ENCODE peak calls at places on chromosomes 13 and 19, in seven cellular contexts. I, Z, R, D, T, G and E are unnamed samples.

GRCh38 chr19:51251453-51251790 is 542 bp downstream of the SIGLECL1 start:
- DNase-seq in I (no peak), Z (no peak), R (no peak), D (no peak), T (no peak), G (no peak), E (no peak)

GRCh38 chr13:111304041-111304544 is 16.3 kb upstream of the TEX29 start:
- DNase-seq in I (no peak), Z (no peak), R (no peak), D (no peak), T (no peak), G (no peak), E (no peak)

GRCh38 chr19:53772943-53773342 is 51.2 kb downstream of the NLRP12 start:
- DNase-seq in I (peak; percentile 71), Z (peak; percentile 77), R (no peak), D (peak; percentile 67), T (no peak), G (peak; percentile 66), E (peak; percentile 48)

GRCh38 chr13:63842102-63842501 is 2426.5 kb upstream of the PCDH20 start:
- DNase-seq in I (no peak), Z (no peak), R (no peak), D (no peak), T (no peak), G (no peak), E (no peak)

GRCh38 chr13:37457594-37457993 is 141.0 kb downstream of the POSTN start:
- DNase-seq in I (no peak), Z (no peak), R (no peak), D (no peak), T (no peak), G (no peak), E (no peak)

GRCh38 chr13:97074618-97075017 is 80.3 kb upstream of the OXGR1 start:
- DNase-seq in I (no peak), Z (no peak), R (no peak), D (no peak), T (no peak), G (no peak), E (no peak)

GRCh38 chr13:21399741-21400140 is 59.4 kb downstream of the ZDHHC20 start:
- DNase-seq in I (no peak), Z (peak; percentile 22), R (peak; percentile 9), D (no peak), T (no peak), G (peak; percentile 57), E (no peak)

GRCh38 chr13:71605744-71606143 is 261.3 kb downstream of the DACH1 start:
- DNase-seq in I (no peak), Z (no peak), R (no peak), D (no peak), T (no peak), G (no peak), E (no peak)

GRCh38 chr19:3670796-3671679 is 29.2 kb downstream of the PIP5K1C start:
- DNase-seq in I (no peak), Z (peak; percentile 91), R (no peak), D (no peak), T (no peak), G (no peak), E (peak; percentile 53)

DNA sequence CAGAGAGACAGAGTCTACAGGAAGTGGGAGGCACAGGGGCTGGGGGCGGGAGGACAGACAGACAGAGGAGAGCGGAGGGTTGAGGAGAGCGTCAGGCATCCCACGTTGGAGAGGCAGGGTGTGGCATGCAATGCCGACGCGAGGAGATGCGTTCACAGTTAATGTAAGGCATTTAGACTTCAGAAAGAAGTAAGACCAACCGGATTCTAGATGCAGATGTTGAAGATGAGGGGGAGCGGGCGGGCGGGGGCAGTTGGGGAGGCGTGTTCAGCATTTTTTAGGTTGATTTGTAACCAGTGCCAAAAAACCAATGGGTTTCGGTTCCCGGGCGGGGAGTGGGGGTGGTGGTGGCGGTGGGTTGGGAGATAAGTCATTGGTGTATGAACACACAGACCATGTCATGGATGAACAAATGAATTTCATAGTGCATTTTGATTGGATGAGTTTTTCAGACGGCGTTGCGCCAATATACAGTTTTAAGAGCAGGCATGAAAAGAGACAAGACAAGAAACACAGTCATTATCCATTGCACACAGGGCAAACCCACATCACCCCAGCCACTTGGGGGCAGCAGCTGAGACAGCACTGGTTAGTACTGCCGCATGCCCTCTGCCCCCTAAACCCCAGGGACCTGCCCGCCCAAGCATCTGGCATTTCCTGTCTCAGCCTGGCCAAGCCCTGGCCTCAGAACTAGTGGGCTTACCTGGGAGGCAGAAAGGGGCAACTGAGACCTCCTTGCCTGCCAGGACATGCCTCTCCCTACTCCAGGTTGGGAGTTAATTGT is 91.3 kb downstream of the IER2 start:
- DNase-seq in I (no peak), Z (peak; percentile 73), R (no peak), D (no peak), T (no peak), G (peak; percentile 43), E (no peak)
- TF ChIP-seq CTCF in I (no peak), Z (no peak), R (no peak), D (no peak), T (no peak), G (peak; percentile 40), E (no peak)

DNA sequence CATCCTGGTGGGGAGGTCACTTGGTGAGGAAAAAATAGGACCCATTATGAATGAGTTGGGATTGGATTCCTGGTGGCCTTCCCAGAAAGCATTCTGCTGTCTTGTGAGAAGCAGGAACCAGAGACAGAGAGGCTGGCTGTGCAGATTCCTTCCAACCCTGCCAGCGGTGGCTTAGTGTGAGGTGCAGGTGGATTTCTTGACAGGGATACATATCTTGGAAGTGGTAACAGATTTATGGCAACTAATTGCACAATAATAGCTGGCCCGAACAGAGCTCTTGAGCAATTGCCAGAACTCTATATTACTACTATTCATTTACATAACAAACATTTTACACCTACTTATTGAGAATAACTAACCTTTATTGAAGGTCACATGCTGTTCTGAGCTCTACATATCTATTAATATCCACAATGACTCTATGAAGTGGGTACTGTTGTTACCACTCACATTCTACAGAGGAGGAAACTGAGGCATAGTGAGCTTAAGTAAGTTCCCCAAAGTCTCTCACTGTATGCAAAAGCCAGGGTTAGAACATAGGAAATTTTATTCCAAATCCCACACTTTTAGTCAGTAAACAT is 173.9 kb upstream of the SERP2 start:
- DNase-seq in I (no peak), Z (no peak), R (no peak), D (no peak), T (no peak), G (no peak), E (no peak)
- TF ChIP-seq CTCF in I (no peak), Z (no peak), R (no peak), D (no peak), T (no peak), G (no peak), E (no peak)

DNA sequence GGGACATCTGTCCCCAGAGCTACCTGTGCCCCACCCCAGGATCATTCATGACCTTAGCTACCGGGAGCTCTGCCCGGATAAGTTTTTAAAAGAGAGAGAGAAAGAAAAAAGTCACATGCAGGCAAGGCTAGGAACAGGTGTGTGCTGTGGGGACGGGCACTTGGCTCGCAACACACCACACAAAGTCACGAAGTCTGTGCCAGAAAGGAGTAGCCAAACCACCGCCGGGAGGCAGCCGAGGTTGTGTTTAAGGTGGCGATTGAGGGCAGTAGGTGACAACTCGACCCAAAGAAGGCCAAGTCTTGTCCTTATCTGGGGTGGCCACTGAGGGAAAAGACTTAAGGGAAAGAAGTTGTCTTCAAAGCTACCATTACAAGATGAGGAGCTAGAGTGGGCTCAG is 4.6 kb upstream of the TSHZ3 start:
- DNase-seq in I (no peak), Z (peak; percentile 21), R (no peak), D (no peak), T (no peak), G (no peak), E (no peak)
- TF ChIP-seq CTCF in I (no peak), Z (no peak), R (no peak), D (no peak), T (no peak), G (no peak), E (no peak)

GRCh38 chr19:37172368-37173366 is at the start of gene ZNF585A:
- DNase-seq in I (peak; percentile 94), Z (peak; percentile 93), R (peak; percentile 94), D (peak; percentile 87), T (peak; percentile 96), G (peak; percentile 93), E (peak; percentile 61)
- TF ChIP-seq CTCF in I (no peak), Z (no peak), R (no peak), D (no peak), T (peak; percentile 47), G (no peak), E (no peak)

GRCh38 chr19:5547881-5548280 is 19.9 kb downstream of the TINCR start:
- DNase-seq in I (no peak), Z (peak; percentile 63), R (no peak), D (no peak), T (no peak), G (peak; percentile 61), E (no peak)
- TF ChIP-seq CTCF in I (peak; percentile 74), Z (peak; percentile 57), R (peak; percentile 49), D (peak; percentile 20), T (peak; percentile 8), G (peak; percentile 70), E (no peak)

DNA sequence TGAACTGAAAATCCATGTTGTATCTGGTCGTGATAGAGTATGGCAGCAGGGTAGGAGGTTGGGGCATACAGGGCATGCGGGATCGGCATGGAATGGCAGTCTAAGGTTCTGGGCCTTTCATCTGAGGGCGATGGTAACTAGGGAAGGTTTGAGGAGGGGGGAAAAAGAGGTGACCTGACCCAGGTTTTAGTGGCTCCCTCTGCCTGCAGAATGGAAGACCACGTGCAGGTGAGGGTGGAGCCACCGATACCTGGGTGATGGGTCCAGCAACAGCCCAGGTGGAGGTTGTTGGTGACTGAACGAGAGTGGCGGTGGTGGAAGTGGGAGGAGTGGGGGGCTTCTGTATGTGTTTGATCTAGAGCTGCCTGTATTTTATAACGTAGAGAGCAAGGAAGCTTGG is 3.8 kb downstream of the ZNF749 start:
- DNase-seq in I (no peak), Z (no peak), R (no peak), D (no peak), T (no peak), G (no peak), E (no peak)
- TF ChIP-seq CTCF in I (no peak), Z (no peak), R (no peak), D (no peak), T (no peak), G (no peak), E (no peak)

GRCh38 chr13:52738719-52739467 is 727 bp downstream of the CNMD start:
- DNase-seq in I (no peak), Z (peak; percentile 42), R (no peak), D (peak; percentile 71), T (peak; percentile 74), G (no peak), E (no peak)
- TF ChIP-seq CTCF in I (no peak), Z (peak; percentile 74), R (peak; percentile 11), D (peak; percentile 65), T (peak; percentile 64), G (no peak), E (no peak)